ENCODE peak calls at places on chromosomes 12 and 14, in seven cellular contexts. T, B, F, R, D, I and M are unnamed samples.
A peak's percentile ranks its signal among the peaks of the same experiment; 100 is the strongest.

GRCh38 chr12:646303-647038 is 16.8 kb downstream of the NINJ2 start:
- DNase-seq in B (peak; percentile 54), I (peak; percentile 22), R (no peak), D (peak; percentile 37), F (no peak), T (no peak), M (no peak)

GRCh38 chr14:102908766-102909455 is 13.6 kb upstream of the AMN start:
- DNase-seq in D (peak; percentile 19), B (no peak), T (no peak), I (no peak), F (no peak), R (no peak), M (no peak)

GRCh38 chr12:19129121-19129485 is 430 bp upstream of the PLEKHA5 start:
- DNase-seq in B (no peak), D (no peak), T (no peak), F (no peak), R (no peak), I (peak; percentile 49), M (no peak)

GRCh38 chr12:104524433-104524832 is 67.7 kb downstream of the CHST11 start:
- DNase-seq in F (no peak), I (no peak), D (no peak), B (no peak), T (no peak), R (no peak), M (no peak)

GRCh38 chr12:120873231-120873630 is 30.9 kb downstream of the SPPL3 start:
- DNase-seq in F (no peak), I (no peak), D (no peak), T (no peak), R (no peak), B (no peak), M (no peak)

GRCh38 chr14:36129181-36129580 is 47.3 kb downstream of the PTCSC3 start:
- DNase-seq in I (peak; percentile 3), B (no peak), R (no peak), D (no peak), T (no peak), F (no peak), M (no peak)

GRCh38 chr14:29645117-29645516 is 282.5 kb downstream of the PRKD1 start:
- DNase-seq in I (peak; percentile 56), R (no peak), B (no peak), F (no peak), T (no peak), D (no peak), M (no peak)

GRCh38 chr12:50387972-50388478 is 8.4 kb downstream of the FAM186A start:
- DNase-seq in I (no peak), T (no peak), R (no peak), B (no peak), F (no peak), D (no peak), M (no peak)

GRCh38 chr14:53529519-53529918 is 376.4 kb upstream of the DDHD1 start:
- DNase-seq in R (no peak), D (no peak), T (no peak), F (no peak), B (no peak), I (no peak), M (no peak)

GRCh38 chr12:44372259-44372658 is 503.9 kb downstream of the NELL2 start:
- DNase-seq in D (no peak), B (no peak), T (no peak), R (no peak), F (no peak), I (peak; percentile 10), M (no peak)

GRCh38 chr12:4274960-4275868 is 1.7 kb downstream of the CCND2 start:
- DNase-seq in B (no peak), R (no peak), T (no peak), I (peak; percentile 30), F (no peak), D (peak; percentile 64), M (peak; percentile 67)

GRCh38 chr12:121753844-121754264 is 39.6 kb downstream of the RHOF start:
- DNase-seq in R (no peak), F (no peak), T (no peak), B (peak; percentile 73), I (no peak), D (no peak), M (no peak)

GRCh38 chr12:119938049-119938667 is 50.9 kb upstream of the BICDL1 start:
- DNase-seq in T (peak; percentile 76), F (peak; percentile 68), I (peak; percentile 39), R (peak; percentile 77), D (no peak), B (peak; percentile 63), M (peak; percentile 50)

GRCh38 chr12:43917896-43918295 is 82.0 kb downstream of the TMEM117 start:
- DNase-seq in F (no peak), I (no peak), B (no peak), R (no peak), D (no peak), T (no peak), M (no peak)

GRCh38 chr12:110174373-110174996 is 50.3 kb downstream of the IFT81 start:
- DNase-seq in B (no peak), F (no peak), I (no peak), T (no peak), R (no peak), D (no peak), M (no peak)

GRCh38 chr12:130425698-130426245 is 88.1 kb downstream of the PIWIL1 start:
- DNase-seq in D (no peak), T (no peak), B (no peak), R (no peak), I (no peak), F (no peak), M (no peak)

GRCh38 chr14:67411820-67412421 is at the start of gene PLEK2:
- DNase-seq in D (peak; percentile 92), I (peak; percentile 34), R (no peak), F (peak; percentile 50), B (peak; percentile 65), T (peak; percentile 48), M (peak; percentile 88)

GRCh38 chr14:32508281-32508680 is 179.2 kb downstream of the AKAP6 start:
- DNase-seq in T (no peak), I (peak; percentile 83), R (no peak), F (no peak), B (no peak), D (no peak), M (no peak)

GRCh38 chr12:131530041-131530332 is 180.9 kb upstream of the SFSWAP start:
- DNase-seq in R (no peak), B (no peak), T (no peak), I (no peak), F (no peak), D (no peak), M (no peak)

GRCh38 chr14:93984987-93985410 is 8.6 kb upstream of the ASB2 start:
- DNase-seq in I (peak; percentile 88), F (no peak), R (no peak), T (no peak), B (no peak), D (peak; percentile 43), M (no peak)

GRCh38 chr14:87179936-87180335 is 813.0 kb downstream of the GALC start:
- DNase-seq in R (no peak), D (no peak), I (peak; percentile 4), F (no peak), T (no peak), B (no peak), M (no peak)